ENCODE peak calls at places on chromosomes 3 and 15, in six cellular contexts. X is cardiac fibroblast; C is ELR; Y is effector CD8-positive, alpha-beta T cell; Q is CD8-positive, alpha-beta T cell; P is WTC11. J is an unnamed sample.

GRCh38 chr15:33700695-33701303 is 267.5 kb upstream of the CHRM5 start:
- DNase-seq in X (peak), C (peak), Y (peak), Q (peak), P (peak), J (peak)

GRCh38 chr3:179432021-179432420 is 19.2 kb downstream of the GNB4 start:
- DNase-seq in X (peak), C (no peak), Y (no peak), Q (no peak), P (no peak), J (no peak)

GRCh38 chr3:186760141-186760813 is 23.1 kb upstream of the EIF4A2 start:
- DNase-seq in X (no peak), C (peak), Y (no peak), Q (no peak), P (no peak), J (no peak)

GRCh38 chr3:138939563-138940241 is 7.2 kb downstream of the FOXL2 start:
- DNase-seq in X (no peak), C (no peak), Y (no peak), Q (no peak), P (peak), J (no peak)

GRCh38 chr15:50046868-50047267 is 72.2 kb downstream of the ATP8B4 start:
- DNase-seq in X (no peak), C (peak), Y (no peak), Q (no peak), P (no peak), J (peak)

GRCh38 chr3:24343084-24343783 is 151.4 kb downstream of the THRB start:
- DNase-seq in X (peak), C (peak), Y (no peak), Q (no peak), P (no peak), J (peak)

GRCh38 chr15:46312133-46312740 is 677.4 kb downstream of the SQOR start:
- DNase-seq in X (peak), C (peak), Y (peak), Q (peak), P (peak), J (peak)

GRCh38 chr3:142077155-142077858 is 72.0 kb downstream of the TFDP2 start:
- DNase-seq in X (no peak), C (no peak), Y (no peak), Q (no peak), P (no peak), J (no peak)

GRCh38 chr3:127394031-127394430 is 106.2 kb upstream of the PRR20G start:
- DNase-seq in X (no peak), C (no peak), Y (no peak), Q (no peak), P (no peak), J (no peak)

GRCh38 chr3:64740232-64740631 is 52.4 kb upstream of the ADAMTS9 start:
- DNase-seq in X (peak), C (no peak), Y (no peak), Q (no peak), P (no peak), J (no peak)

GRCh38 chr15:56249080-56249479 is 5.4 kb upstream of the RFX7 start:
- DNase-seq in X (peak), C (peak), Y (no peak), Q (no peak), P (no peak), J (peak)

GRCh38 chr3:196968233-196969000 is at the start of gene PIGZ:
- DNase-seq in X (peak), C (peak), Y (no peak), Q (no peak), P (peak), J (peak)

GRCh38 chr15:86929461-86929860 is 849.8 kb downstream of the AGBL1 start:
- DNase-seq in X (no peak), C (no peak), Y (no peak), Q (no peak), P (no peak), J (no peak)

GRCh38 chr3:72997421-72997961 is 880 bp downstream of the PPP4R2 start:
- DNase-seq in X (peak), C (peak), Y (peak), Q (peak), P (no peak), J (peak)

GRCh38 chr3:10994311-10994710 is 1.8 kb downstream of the SLC6A1 start:
- DNase-seq in X (no peak), C (no peak), Y (no peak), Q (no peak), P (no peak), J (no peak)

GRCh38 chr3:68988740-68989139 is 24.7 kb downstream of the EOGT start:
- DNase-seq in X (no peak), C (peak), Y (no peak), Q (no peak), P (no peak), J (peak)

GRCh38 chr3:136070953-136071949 is 105.7 kb downstream of the PPP2R3A start:
- DNase-seq in X (peak), C (peak), Y (no peak), Q (no peak), P (no peak), J (peak)

GRCh38 chr15:98144388-98144787 is 183.9 kb downstream of the ARRDC4 start:
- DNase-seq in X (no peak), C (no peak), Y (no peak), Q (no peak), P (no peak), J (no peak)

GRCh38 chr3:38720465-38720864 is 71.0 kb upstream of the SCN5A start:
- DNase-seq in X (no peak), C (no peak), Y (no peak), Q (no peak), P (no peak), J (no peak)

GRCh38 chr15:68578960-68579935 is at the start of gene CORO2B:
- DNase-seq in X (peak), C (peak), Y (no peak), Q (no peak), P (peak), J (peak)

GRCh38 chr3:40308725-40309438 is 625 bp upstream of the EIF1B start:
- DNase-seq in X (no peak), C (no peak), Y (no peak), Q (no peak), P (no peak), J (peak)

GRCh38 chr3:177589041-177589650 is 391.9 kb upstream of the TBL1XR1 start:
- DNase-seq in X (no peak), C (no peak), Y (no peak), Q (no peak), P (no peak), J (no peak)

GRCh38 chr3:76679510-76679909 is 360.4 kb upstream of the ROBO2 start:
- DNase-seq in X (no peak), C (no peak), Y (no peak), Q (no peak), P (no peak), J (no peak)

GRCh38 chr15:90957105-90957790 is 2.6 kb downstream of the RCCD1 start:
- DNase-seq in X (peak), C (peak), Y (no peak), Q (no peak), P (peak), J (peak)

GRCh38 chr3:127959873-127960272 is 44.8 kb downstream of the KBTBD12 start:
- DNase-seq in X (peak), C (peak), Y (no peak), Q (no peak), P (peak), J (peak)

GRCh38 chr3:72298201-72299155 is 513.5 kb upstream of the PROK2 start:
- DNase-seq in X (no peak), C (no peak), Y (no peak), Q (no peak), P (no peak), J (no peak)

GRCh38 chr3:56467108-56467507 is 1.2 kb downstream of the ERC2 start:
- DNase-seq in X (peak), C (peak), Y (no peak), Q (no peak), P (peak), J (peak)

J was measured in EH.